ENCODE peak calls at places on chromosomes 6 and 20, in eight cellular contexts. L, D, E, X, R, J, Y and U are unnamed samples.

GRCh38 chr6:23656257-23656731 is 469.7 kb upstream of the NRSN1 start:
- DNase-seq in L (no peak), D (no peak), E (no peak), X (no peak), R (no peak), J (no peak), Y (no peak), U (no peak)

GRCh38 chr6:157323114-157323923 is at the start of gene TMEM242:
- DNase-seq in L (no peak), D (no peak), E (peak; percentile 93), X (no peak), R (peak; percentile 96), J (peak; percentile 88), Y (peak; percentile 72), U (peak; percentile 73)

GRCh38 chr20:60295214-60295613 is 337.0 kb downstream of the CDH26 start:
- DNase-seq in L (no peak), D (no peak), E (no peak), X (no peak), R (no peak), J (no peak), Y (no peak), U (no peak)

GRCh38 chr6:3281669-3282460 is 23.1 kb downstream of the PSMG4 start:
- DNase-seq in L (no peak), D (no peak), E (no peak), X (no peak), R (peak; percentile 88), J (peak; percentile 98), Y (no peak), U (no peak)

GRCh38 chr20:34536798-34537394 is 20.7 kb downstream of the DYNLRB1 start:
- DNase-seq in L (no peak), D (no peak), E (peak; percentile 70), X (no peak), R (no peak), J (no peak), Y (peak; percentile 36), U (no peak)

GRCh38 chr6:117168296-117169059 is 96.9 kb upstream of the VGLL2 start:
- DNase-seq in L (no peak), D (no peak), E (no peak), X (no peak), R (no peak), J (no peak), Y (no peak), U (no peak)

GRCh38 chr6:89145461-89145961 is 344 bp upstream of the PM20D2 start:
- DNase-seq in L (no peak), D (peak; percentile 23), E (no peak), X (no peak), R (peak; percentile 27), J (peak; percentile 29), Y (peak; percentile 5), U (no peak)

GRCh38 chr20:5657873-5658200 is 92.4 kb upstream of the SHLD1 start:
- DNase-seq in L (no peak), D (no peak), E (no peak), X (no peak), R (no peak), J (no peak), Y (no peak), U (no peak)

GRCh38 chr6:90314516-90314915 is 17.9 kb upstream of the BACH2 start:
- DNase-seq in L (no peak), D (no peak), E (no peak), X (no peak), R (no peak), J (no peak), Y (no peak), U (no peak)

GRCh38 chr6:19368511-19368910 is 468.7 kb upstream of the ID4 start:
- DNase-seq in L (no peak), D (no peak), E (no peak), X (no peak), R (peak; percentile 11), J (peak; percentile 42), Y (no peak), U (peak; percentile 36)

GRCh38 chr20:62417981-62418708 is 9.2 kb downstream of the RBBP8NL start:
- DNase-seq in L (no peak), D (no peak), E (no peak), X (no peak), R (no peak), J (no peak), Y (no peak), U (no peak)

GRCh38 chr6:43887340-43887858 is 117.4 kb downstream of the VEGFA start:
- DNase-seq in L (no peak), D (no peak), E (no peak), X (no peak), R (no peak), J (peak; percentile 70), Y (no peak), U (peak; percentile 50)

GRCh38 chr6:119757467-119757866 is 407.9 kb upstream of the MAN1A1 start:
- DNase-seq in L (no peak), D (no peak), E (no peak), X (no peak), R (no peak), J (no peak), Y (no peak), U (no peak)

GRCh38 chr20:22338140-22338708 is 246.1 kb downstream of the FOXA2 start:
- DNase-seq in L (no peak), D (no peak), E (no peak), X (no peak), R (no peak), J (no peak), Y (no peak), U (no peak)

GRCh38 chr6:116218172-116218633 is 35.7 kb downstream of the TSPYL4 start:
- DNase-seq in L (no peak), D (no peak), E (no peak), X (no peak), R (peak; percentile 9), J (no peak), Y (no peak), U (no peak)

GRCh38 chr6:114638346-114638745 is 295.5 kb upstream of the HS3ST5 start:
- DNase-seq in L (no peak), D (no peak), E (no peak), X (no peak), R (no peak), J (no peak), Y (no peak), U (peak; percentile 4)

GRCh38 chr6:140602843-140603242 is 1228.4 kb upstream of the CITED2 start:
- DNase-seq in L (no peak), D (no peak), E (no peak), X (no peak), R (no peak), J (peak; percentile 52), Y (no peak), U (no peak)

GRCh38 chr6:125904871-125905270 is 51.7 kb upstream of the HINT3 start:
- DNase-seq in L (no peak), D (no peak), E (no peak), X (no peak), R (peak; percentile 31), J (peak; percentile 92), Y (no peak), U (no peak)

GRCh38 chr6:36829919-36830544 is 9.2 kb downstream of the CPNE5 start:
- DNase-seq in L (no peak), D (peak; percentile 38), E (peak; percentile 69), X (no peak), R (peak; percentile 30), J (no peak), Y (no peak), U (no peak)

GRCh38 chr20:18665135-18665534 is 77.3 kb downstream of the DTD1 start:
- DNase-seq in L (no peak), D (peak; percentile 24), E (no peak), X (no peak), R (no peak), J (no peak), Y (no peak), U (no peak)